ENCODE peak calls at places on chromosomes 12 and 14, in five cellular contexts. O, P, L, G and U are unnamed samples.

GRCh38 chr12:6376965-6377666 is 1.8 kb upstream of the SCNN1A start:
- DNase-seq in G (no peak), O (no peak), P (no peak), L (no peak), U (no peak)

GRCh38 chr12:108635201-108635996 is 1.7 kb upstream of the SELPLG start:
- DNase-seq in P (no peak), O (no peak), L (peak), G (no peak), U (no peak)

GRCh38 chr12:120720234-120720968 is 5.2 kb upstream of the ACADS start:
- DNase-seq in L (peak), G (no peak), O (peak), P (no peak), U (peak)

GRCh38 chr14:68885226-68886108 is 92.6 kb upstream of the ZFP36L1 start:
- DNase-seq in L (no peak), O (peak), G (no peak), P (no peak), U (no peak)

GRCh38 chr12:17076335-17076734 is 470.4 kb upstream of the LMO3 start:
- DNase-seq in L (no peak), G (no peak), O (no peak), P (no peak), U (no peak)

GRCh38 chr12:49346659-49347306 is at the start of gene DNAJC22:
- DNase-seq in P (no peak), O (no peak), G (no peak), L (no peak), U (no peak)

GRCh38 chr12:66653801-66654200 is 25.1 kb downstream of the GRIP1 start:
- DNase-seq in P (no peak), L (no peak), O (no peak), G (no peak), U (no peak)

GRCh38 chr14:69268763-69269162 is 8.8 kb downstream of the GALNT16 start:
- DNase-seq in P (no peak), L (peak), G (no peak), O (no peak), U (peak)

GRCh38 chr12:48816148-48816854 is 2.0 kb upstream of the CACNB3 start:
- DNase-seq in L (no peak), P (peak), G (no peak), O (no peak), U (no peak)

GRCh38 chr12:92676710-92677109 is 26.1 kb upstream of the PLEKHG7 start:
- DNase-seq in P (no peak), G (no peak), L (no peak), O (no peak), U (no peak)